ENCODE peak calls at places on chromosomes 3 and 15, in six cellular contexts. S, U, L, Y, B and H are unnamed samples.

GRCh38 chr3:32334675-32335074 is 57.0 kb upstream of the CMTM7 start:
- DNase-seq in S (no peak), U (no peak), L (peak; percentile 29), Y (peak; percentile 15), B (no peak), H (peak; percentile 83)

GRCh38 chr3:52892290-52892624 is 5.1 kb downstream of the STIMATE start:
- DNase-seq in S (no peak), U (no peak), L (no peak), Y (no peak), B (no peak), H (no peak)

GRCh38 chr3:59821274-59821673 is 771.4 kb upstream of the CFAP20DC start:
- DNase-seq in S (no peak), U (no peak), L (no peak), Y (no peak), B (no peak), H (peak; percentile 70)

GRCh38 chr3:119258915-119259314 is 18.2 kb upstream of the B4GALT4 start:
- DNase-seq in S (no peak), U (no peak), L (no peak), Y (no peak), B (no peak), H (no peak)

GRCh38 chr3:27507111-27507510 is 22.9 kb upstream of the SLC4A7 start:
- DNase-seq in S (no peak), U (no peak), L (no peak), Y (no peak), B (no peak), H (no peak)

GRCh38 chr3:189748046-189748445 is 116.9 kb downstream of the TP63 start:
- DNase-seq in S (no peak), U (no peak), L (no peak), Y (no peak), B (no peak), H (no peak)

GRCh38 chr3:100810671-100811070 is 101.4 kb downstream of the TFG start:
- DNase-seq in S (no peak), U (no peak), L (no peak), Y (no peak), B (no peak), H (no peak)

GRCh38 chr3:49017978-49018706 is at the start of gene DALRD3:
- DNase-seq in S (peak; percentile 84), U (peak; percentile 47), L (peak; percentile 41), Y (peak; percentile 73), B (peak; percentile 72), H (peak; percentile 87)

GRCh38 chr3:194313642-194314430 is 37.3 kb downstream of the CPN2 start:
- DNase-seq in S (peak; percentile 70), U (no peak), L (no peak), Y (no peak), B (peak; percentile 24), H (peak; percentile 82)

GRCh38 chr15:101445562-101446526 is 43.7 kb downstream of the PCSK6 start:
- DNase-seq in S (peak; percentile 57), U (no peak), L (no peak), Y (no peak), B (peak; percentile 69), H (peak; percentile 17)

GRCh38 chr15:68114840-68115239 is 60.7 kb downstream of the PIAS1 start:
- DNase-seq in S (no peak), U (no peak), L (no peak), Y (no peak), B (no peak), H (no peak)

GRCh38 chr3:184539801-184540440 is 21.7 kb upstream of the EPHB3 start:
- DNase-seq in S (no peak), U (no peak), L (no peak), Y (no peak), B (no peak), H (peak; percentile 82)

GRCh38 chr3:24254649-24255048 is 240.0 kb downstream of the THRB start:
- DNase-seq in S (no peak), U (no peak), L (no peak), Y (no peak), B (no peak), H (no peak)

DNA sequence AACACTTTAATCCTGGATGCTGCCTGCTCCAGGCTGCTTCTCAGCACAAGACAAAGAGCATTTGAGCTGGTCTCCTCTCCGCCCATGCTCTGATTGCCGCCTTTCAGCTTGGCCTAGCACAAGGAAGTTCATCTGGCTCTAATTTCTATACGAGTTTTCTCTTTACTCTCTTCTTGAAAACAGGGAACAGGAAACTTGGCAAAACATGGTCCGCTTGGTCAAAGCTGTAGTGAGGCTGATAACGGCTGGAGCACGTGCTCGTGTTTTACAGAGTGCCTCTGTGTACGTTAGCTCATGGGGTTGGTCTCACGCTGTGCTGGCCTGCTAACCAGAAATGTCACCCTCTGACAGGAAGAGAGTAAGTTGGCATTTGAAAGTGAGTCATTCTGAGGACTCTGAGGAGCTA is 19.2 kb downstream of the RARRES1 start:
- DNase-seq in S (peak; percentile 60), U (no peak), L (no peak), Y (no peak), B (peak; percentile 59), H (peak; percentile 85)
- H3K4me1 ChIP-seq in S (no peaks in the 10 kb centered on the region), U (peaks cover 2% of the 10 kb centered on the region), L (no peaks in the 10 kb centered on the region), Y (no peaks in the 10 kb centered on the region), B (no peaks in the 10 kb centered on the region), H (peaks cover 4% of the 10 kb centered on the region)

GRCh38 chr15:79922512-79923067 is 25.8 kb upstream of the MTHFS start:
- DNase-seq in S (no peak), U (no peak), L (no peak), Y (no peak), B (no peak), H (no peak)
- H3K4me1 ChIP-seq in S (peaks cover 10% of the 10 kb centered on the region), U (no peaks in the 10 kb centered on the region), L (peaks cover 11% of the 10 kb centered on the region), Y (peaks cover 13% of the 10 kb centered on the region), B (no peaks in the 10 kb centered on the region), H (no peaks in the 10 kb centered on the region)

DNA sequence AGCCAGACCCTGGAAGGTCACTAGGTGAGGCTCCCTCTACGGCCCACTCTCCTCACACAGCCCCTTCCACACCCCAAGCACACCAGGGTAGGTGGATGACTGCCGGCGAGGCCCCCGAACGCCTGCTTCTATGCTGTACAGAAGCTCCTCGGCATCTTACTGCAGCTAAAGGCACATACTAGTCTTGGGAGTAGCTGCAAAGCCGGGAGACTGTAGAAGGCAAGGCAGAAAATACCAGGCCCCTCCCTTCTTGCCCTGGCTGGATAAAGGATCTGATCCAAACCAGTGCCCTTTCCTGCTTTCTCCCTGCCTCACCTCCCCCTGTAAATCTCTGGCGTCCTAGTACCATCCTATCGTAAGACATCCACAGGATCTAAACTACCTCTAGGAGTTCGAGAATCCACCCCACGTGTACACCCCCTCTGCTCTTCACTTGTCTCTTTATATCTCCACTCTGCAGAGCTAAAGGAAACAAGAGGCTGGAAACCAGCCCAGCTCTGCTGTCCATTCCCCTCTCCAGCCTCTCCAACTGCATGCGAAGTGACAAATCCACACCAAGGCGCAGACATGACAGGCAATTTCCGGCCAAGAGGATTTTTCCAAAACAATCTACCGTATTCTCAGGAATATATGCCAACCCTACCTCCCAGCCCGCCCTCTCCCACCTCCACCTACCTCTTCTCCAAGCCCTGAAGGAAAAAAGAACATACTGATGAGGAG is 11.8 kb downstream of the TNK2 start:
- DNase-seq in S (peak; percentile 65), U (peak; percentile 40), L (no peak), Y (no peak), B (peak; percentile 68), H (peak; percentile 56)
- H3K4me1 ChIP-seq in S (peaks cover 56% of the 10 kb centered on the region), U (peaks cover 34% of the 10 kb centered on the region), L (peaks cover 54% of the 10 kb centered on the region), Y (peaks cover 42% of the 10 kb centered on the region), B (peaks cover 7% of the 10 kb centered on the region), H (peaks cover 26% of the 10 kb centered on the region)

GRCh38 chr3:191138937-191139336 is 60.1 kb upstream of the OSTN start:
- DNase-seq in S (no peak), U (no peak), L (no peak), Y (no peak), B (no peak), H (no peak)

GRCh38 chr3:191139771-191140170 is 59.3 kb upstream of the OSTN start:
- DNase-seq in S (no peak), U (no peak), L (no peak), Y (no peak), B (no peak), H (no peak)

GRCh38 chr3:191141728-191142127 is 57.3 kb upstream of the OSTN start:
- DNase-seq in S (no peak), U (no peak), L (no peak), Y (no peak), B (no peak), H (no peak)

GRCh38 chr3:191148131-191148530 is 50.9 kb upstream of the OSTN start:
- DNase-seq in S (no peak), U (no peak), L (no peak), Y (no peak), B (no peak), H (no peak)

GRCh38 chr3:191143224-191143623 is 55.8 kb upstream of the OSTN start:
- DNase-seq in S (no peak), U (no peak), L (no peak), Y (no peak), B (no peak), H (no peak)
- H3K4me1 ChIP-seq in S (no peaks in the 10 kb centered on the region), U (no peaks in the 10 kb centered on the region), L (no peaks in the 10 kb centered on the region), Y (no peaks in the 10 kb centered on the region), B (no peaks in the 10 kb centered on the region), H (no peaks in the 10 kb centered on the region)

GRCh38 chr3:10194328-10195071 is 29.8 kb downstream of the IRAK2 start:
- DNase-seq in S (peak; percentile 85), U (peak; percentile 80), L (peak; percentile 38), Y (peak; percentile 72), B (peak; percentile 61), H (no peak)

GRCh38 chr3:10198226-10198625 is 33.5 kb downstream of the IRAK2 start:
- DNase-seq in S (no peak), U (no peak), L (no peak), Y (no peak), B (no peak), H (no peak)

GRCh38 chr3:10195692-10196091 is 31.0 kb downstream of the IRAK2 start:
- DNase-seq in S (no peak), U (no peak), L (no peak), Y (no peak), B (peak; percentile 57), H (no peak)

GRCh38 chr3:10198761-10199688 is 34.3 kb downstream of the IRAK2 start:
- DNase-seq in S (no peak), U (peak; percentile 48), L (peak; percentile 47), Y (peak; percentile 76), B (no peak), H (no peak)

DNA sequence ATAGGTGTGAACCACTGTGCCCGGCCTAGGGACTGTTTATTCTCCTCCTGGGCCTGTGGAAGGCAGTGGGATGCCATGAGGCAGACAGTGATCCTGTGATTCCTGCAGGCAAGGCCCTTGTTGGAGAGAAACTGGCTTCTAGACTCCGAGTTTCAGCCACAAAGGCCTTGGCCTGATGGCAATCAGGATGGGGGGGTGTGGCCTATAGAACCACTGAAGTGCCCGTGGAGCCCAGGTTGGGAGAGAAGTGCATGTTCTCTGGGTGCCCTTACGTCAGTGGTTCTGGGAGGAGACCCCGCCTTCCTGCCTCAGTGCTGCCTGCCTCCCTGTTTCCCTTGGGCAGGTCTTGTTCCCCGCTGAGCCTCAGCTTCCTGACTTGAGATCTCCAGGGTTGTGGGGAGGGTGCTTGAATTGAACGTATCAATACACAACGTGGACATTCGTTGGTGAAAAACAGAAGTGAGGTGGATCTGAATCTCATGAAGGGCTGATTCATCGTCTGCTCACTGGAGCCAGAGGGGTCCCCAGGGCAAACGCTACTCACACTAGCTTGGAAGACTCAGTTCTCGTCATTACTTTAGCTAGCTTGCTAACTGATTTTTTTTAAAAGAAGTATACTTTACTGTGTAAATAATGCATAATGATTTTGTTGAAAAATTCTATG is 31.8 kb downstream of the IRAK2 start:
- DNase-seq in S (peak; percentile 37), U (no peak), L (no peak), Y (peak; percentile 54), B (peak; percentile 66), H (no peak)
- H3K4me1 ChIP-seq in S (peaks cover 52% of the 10 kb centered on the region), U (peaks cover 26% of the 10 kb centered on the region), L (peaks cover 82% of the 10 kb centered on the region), Y (peaks cover 25% of the 10 kb centered on the region), B (peaks cover 5% of the 10 kb centered on the region), H (no peaks in the 10 kb centered on the region)